ENCODE peak calls at places on chromosomes 5 and 9, in four cellular contexts. W is neuronal stem cell, P is H9, J is IMR-90. M is an unnamed sample.
A peak's percentile ranks its signal among the peaks of the same experiment; 100 is the strongest.

GRCh38 chr9:99056876-99057664 is 47.8 kb upstream of the TGFBR1 start:
- DNase-seq in W (no peak), P (no peak), J (peak; percentile 91), M (peak; percentile 95)

GRCh38 chr5:55234171-55234700 is 828 bp upstream of the CCNO start:
- DNase-seq in W (no peak), P (peak; percentile 41), J (peak; percentile 19), M (peak; percentile 40)

GRCh38 chr9:125434986-125435775 is 173.6 kb downstream of the GAPVD1 start:
- DNase-seq in W (no peak), P (peak; percentile 20), J (no peak), M (no peak)

GRCh38 chr5:180832638-180833068 is 28.4 kb downstream of the ZFP62 start:
- DNase-seq in W (no peak), P (no peak), J (no peak), M (no peak)

GRCh38 chr9:119453980-119454379 is 84.7 kb upstream of the BRINP1 start:
- DNase-seq in W (no peak), P (no peak), J (no peak), M (no peak)

GRCh38 chr5:93607367-93608258 is 24.6 kb downstream of the NR2F1 start:
- DNase-seq in W (no peak), P (peak; percentile 83), J (peak; percentile 89), M (peak; percentile 78)

GRCh38 chr9:95091971-95092320 is 225.6 kb downstream of the FANCC start:
- DNase-seq in W (no peak), P (no peak), J (peak; percentile 44), M (peak; percentile 87)

GRCh38 chr5:126976520-126977172 is 53.7 kb downstream of the MARCHF3 start:
- DNase-seq in W (no peak), P (no peak), J (no peak), M (no peak)

GRCh38 chr5:173307695-173308094 is 20.5 kb downstream of the STC2 start:
- DNase-seq in W (no peak), P (no peak), J (no peak), M (no peak)

GRCh38 chr9:83554278-83554677 is 16.1 kb upstream of the FRMD3 start:
- DNase-seq in W (no peak), P (no peak), J (no peak), M (no peak)

GRCh38 chr9:127557466-127557869 is 54.6 kb upstream of the STXBP1 start:
- DNase-seq in W (no peak), P (no peak), J (no peak), M (peak; percentile 71)
- H3K4me2 ChIP-seq in W (no peak overlapping the region), P (no peak overlapping the region), J (peak overlapping the region; percentile 29), M (peak overlapping the region; percentile 8)

GRCh38 chr5:5524327-5524726 is 101.8 kb downstream of the ICE1 start:
- DNase-seq in W (no peak), P (no peak), J (no peak), M (no peak)
- H3K18ac ChIP-seq in W (no peak overlapping the region), P (no peak overlapping the region), J (no peak overlapping the region), M (no peak overlapping the region)

DNA sequence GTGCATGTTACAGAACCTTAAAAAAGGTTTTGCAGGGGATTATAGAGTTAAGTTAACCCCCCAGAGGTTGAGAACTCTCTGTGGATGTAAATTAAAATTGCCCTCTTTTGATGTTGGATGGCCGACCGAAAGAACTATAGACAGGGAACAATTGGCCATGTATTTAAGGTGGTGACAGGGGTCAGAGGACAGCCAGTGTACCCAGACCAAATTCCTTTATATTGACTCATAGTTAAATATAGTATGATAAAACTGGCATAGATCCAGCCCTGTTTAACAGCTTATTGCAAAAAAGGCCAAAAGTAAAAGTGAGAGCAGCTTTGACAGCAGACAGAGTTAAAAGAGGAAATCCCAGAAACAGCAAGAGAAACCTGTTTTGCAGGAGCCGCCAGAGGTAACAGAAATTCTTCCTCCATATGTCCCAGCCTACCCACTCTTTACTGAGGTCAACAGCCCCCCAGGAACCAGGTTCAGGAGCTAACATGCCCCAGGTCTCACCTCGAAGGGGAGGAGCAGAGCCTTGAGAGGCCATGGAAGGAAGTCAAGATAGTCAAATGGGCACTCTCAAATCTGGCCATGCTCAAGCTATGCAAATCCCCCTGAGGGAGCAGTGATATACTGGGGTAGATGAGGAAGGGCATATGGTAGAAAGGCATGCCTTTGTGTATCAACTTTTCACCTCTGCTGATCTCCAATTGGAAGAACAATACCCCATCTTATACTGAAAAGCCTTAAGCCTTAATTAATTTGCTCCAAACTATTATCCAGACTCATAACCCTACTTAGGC is 156.4 kb upstream of the COX7C start:
- DNase-seq in W (no peak), P (no peak), J (no peak), M (peak; percentile 13)
- H3K4me2 ChIP-seq in W (no peak overlapping the region), P (no peak overlapping the region), J (no peak overlapping the region), M (no peak overlapping the region)

DNA sequence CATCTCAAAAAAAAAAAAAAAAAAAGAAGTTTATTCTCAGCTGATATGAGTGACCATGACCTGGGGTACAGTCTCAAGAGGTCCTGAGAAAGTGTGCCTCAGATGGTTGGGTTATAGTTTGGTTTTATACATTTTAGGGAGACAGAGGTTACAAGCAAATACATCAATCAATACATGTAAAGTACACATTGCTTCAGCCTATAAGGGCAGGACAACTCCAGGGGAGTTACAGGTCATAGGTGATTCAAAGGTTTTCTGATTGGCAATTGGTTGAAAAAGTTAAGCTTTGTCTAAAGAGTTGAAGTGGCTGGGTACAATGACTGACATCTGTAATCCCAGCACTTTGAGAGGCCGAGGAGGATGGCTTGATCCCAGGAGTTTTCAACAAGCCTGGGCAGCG is 2.3 kb upstream of the GMCL2 start:
- DNase-seq in W (no peak), P (no peak), J (no peak), M (no peak)
- H3K18ac ChIP-seq in W (no peak overlapping the region), P (no peak overlapping the region), J (no peak overlapping the region), M (no peak overlapping the region)

DNA sequence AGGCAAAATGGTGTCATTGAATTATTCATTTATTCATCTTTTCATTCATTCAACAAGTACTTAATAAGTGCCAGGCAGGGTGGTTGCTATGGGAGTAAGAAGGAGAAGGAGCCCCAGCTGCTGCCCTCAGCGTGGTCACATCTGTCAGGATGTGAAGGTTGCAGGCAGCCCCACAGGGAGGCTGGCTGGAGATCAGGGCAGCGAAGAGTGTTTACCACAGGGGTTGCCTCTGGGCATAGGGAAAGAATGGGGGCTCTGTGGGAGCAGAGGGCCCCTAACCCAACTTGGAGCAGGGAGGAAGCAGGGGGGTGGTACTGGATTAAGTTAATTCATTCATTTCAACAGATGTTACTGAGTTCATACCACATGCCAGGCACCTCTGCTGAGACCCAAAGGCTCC is 6.0 kb downstream of the PCDH12 start:
- DNase-seq in W (no peak), P (no peak), J (no peak), M (no peak)
- H3K4me2 ChIP-seq in W (no peak overlapping the region), P (no peak overlapping the region), J (no peak overlapping the region), M (no peak overlapping the region)

GRCh38 chr5:73118331-73119011 is 1.9 kb upstream of the TMEM171 start:
- DNase-seq in W (no peak), P (no peak), J (no peak), M (no peak)

GRCh38 chr5:73122875-73123810 is 2.8 kb downstream of the TMEM171 start:
- DNase-seq in W (no peak), P (peak; percentile 59), J (peak; percentile 46), M (peak; percentile 42)

GRCh38 chr5:73120222-73121108 is at the start of gene TMEM171:
- DNase-seq in W (peak; percentile 48), P (peak; percentile 66), J (peak; percentile 37), M (peak; percentile 30)

GRCh38 chr5:73119492-73120157 is 750 bp upstream of the TMEM171 start:
- DNase-seq in W (no peak), P (peak; percentile 62), J (no peak), M (peak; percentile 20)

GRCh38 chr5:73121109-73121443 is 701 bp downstream of the TMEM171 start:
- DNase-seq in W (no peak), P (no peak), J (peak; percentile 47), M (no peak)
- H3K18ac ChIP-seq in W (no peak overlapping the region), P (no peak overlapping the region), J (no peak overlapping the region), M (no peak overlapping the region)

DNA sequence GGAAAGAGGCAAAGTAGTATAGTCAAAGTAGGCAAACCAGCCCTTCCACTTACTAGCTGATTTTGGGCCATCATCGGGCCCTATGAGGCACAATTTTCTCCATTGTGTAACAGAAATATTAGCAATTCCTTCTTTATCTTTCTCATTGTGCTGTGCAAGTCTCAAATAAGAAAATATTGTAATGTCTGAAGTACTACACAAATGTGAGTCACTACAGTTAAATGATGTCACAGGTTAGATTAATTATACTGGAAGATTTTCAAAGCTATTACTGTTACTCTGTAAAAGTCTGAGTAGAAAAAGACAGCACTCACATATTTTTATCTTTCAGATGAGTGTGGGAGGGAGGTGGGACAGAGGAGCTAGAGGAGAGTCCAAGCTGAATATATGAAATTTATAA is 12.4 kb upstream of the TMC1 start:
- DNase-seq in W (no peak), P (no peak), J (peak; percentile 74), M (peak; percentile 34)
- H3K4me2 ChIP-seq in W (no peak overlapping the region), P (no peak overlapping the region), J (no peak overlapping the region), M (no peak overlapping the region)